ENCODE peak calls at places on chromosomes 12 and 14, in six cellular contexts. G, I, T, J, A and D are unnamed samples.

GRCh38 chr12:104582739-104583138 is 126.0 kb downstream of the CHST11 start:
- DNase-seq in G (no peak), I (no peak), T (no peak), J (no peak), A (no peak), D (no peak)

GRCh38 chr12:110923192-110923591 is 2.8 kb upstream of the MYL2 start:
- DNase-seq in G (no peak), I (no peak), T (no peak), J (no peak), A (no peak), D (no peak)

GRCh38 chr12:26563555-26563954 is 269.4 kb downstream of the ITPR2 start:
- DNase-seq in G (no peak), I (no peak), T (no peak), J (no peak), A (no peak), D (no peak)

GRCh38 chr12:64893961-64894360 is 69.5 kb downstream of the TBC1D30 start:
- DNase-seq in G (no peak), I (peak), T (no peak), J (peak), A (no peak), D (no peak)

GRCh38 chr14:92687681-92688433 is 60.6 kb downstream of the LGMN start:
- DNase-seq in G (peak), I (no peak), T (no peak), J (no peak), A (no peak), D (no peak)

GRCh38 chr12:96710127-96710745 is 196.8 kb upstream of the NEDD1 start:
- DNase-seq in G (peak), I (no peak), T (no peak), J (no peak), A (no peak), D (no peak)

GRCh38 chr12:57005980-57006808 is at the start of gene ZBTB39:
- DNase-seq in G (peak), I (peak), T (peak), J (no peak), A (peak), D (peak)

GRCh38 chr12:41552507-41553047 is 364.5 kb downstream of the PDZRN4 start:
- DNase-seq in G (no peak), I (no peak), T (no peak), J (no peak), A (no peak), D (no peak)

GRCh38 chr14:24307575-24308341 is at the start of gene CIDEB:
- DNase-seq in G (peak), I (peak), T (peak), J (peak), A (peak), D (peak)

GRCh38 chr12:98973395-98973794 is 328.3 kb downstream of the APAF1 start:
- DNase-seq in G (no peak), I (no peak), T (no peak), J (peak), A (no peak), D (no peak)

GRCh38 chr14:65949711-65950516 is 536.3 kb upstream of the CCDC196 start:
- DNase-seq in G (no peak), I (no peak), T (no peak), J (peak), A (peak), D (no peak)

GRCh38 chr12:74129702-74130101 is 407.9 kb upstream of the ATXN7L3B start:
- DNase-seq in G (no peak), I (no peak), T (no peak), J (peak), A (no peak), D (no peak)

GRCh38 chr12:108634225-108634795 is 616 bp upstream of the SELPLG start:
- DNase-seq in G (no peak), I (no peak), T (no peak), J (peak), A (peak), D (no peak)

GRCh38 chr12:4355843-4356327 is 23.6 kb downstream of the FGF23 start:
- DNase-seq in G (peak), I (peak), T (peak), J (peak), A (peak), D (peak)

GRCh38 chr14:51867753-51868152 is 7.3 kb downstream of the GNG2 start:
- DNase-seq in G (no peak), I (no peak), T (no peak), J (peak), A (no peak), D (no peak)

GRCh38 chr14:69882086-69882864 is 3.1 kb downstream of the SMOC1 start:
- DNase-seq in G (no peak), I (no peak), T (no peak), J (no peak), A (no peak), D (no peak)

GRCh38 chr14:71321556-71322315 is 414.5 kb downstream of the PCNX1 start:
- DNase-seq in G (no peak), I (no peak), T (no peak), J (peak), A (no peak), D (no peak)

GRCh38 chr14:83170165-83170564 is 1636.5 kb upstream of the SEL1L start:
- DNase-seq in G (no peak), I (no peak), T (no peak), J (no peak), A (no peak), D (no peak)

GRCh38 chr12:43063642-43064041 is 474.1 kb upstream of the PRICKLE1 start:
- DNase-seq in G (no peak), I (no peak), T (no peak), J (no peak), A (no peak), D (no peak)

GRCh38 chr12:78271546-78271945 is 440.9 kb downstream of the NAV3 start:
- DNase-seq in G (no peak), I (no peak), T (no peak), J (no peak), A (no peak), D (no peak)

GRCh38 chr12:100404769-100405407 is 48.0 kb downstream of the SLC17A8 start:
- DNase-seq in G (peak), I (peak), T (peak), J (peak), A (no peak), D (peak)

GRCh38 chr14:91310620-91311283 is 66.2 kb upstream of the GPR68 start:
- DNase-seq in G (no peak), I (no peak), T (no peak), J (no peak), A (peak), D (peak)

GRCh38 chr12:19437996-19438395 is 1.3 kb upstream of the AEBP2 start:
- DNase-seq in G (no peak), I (no peak), T (no peak), J (no peak), A (no peak), D (no peak)

GRCh38 chr12:2384533-2385328 is 331.9 kb downstream of the CACNA1C start:
- DNase-seq in G (no peak), I (no peak), T (no peak), J (no peak), A (no peak), D (no peak)

GRCh38 chr14:91177073-91177796 is 63.4 kb downstream of the DGLUCY start:
- DNase-seq in G (peak), I (peak), T (peak), J (peak), A (peak), D (peak)

GRCh38 chr12:112549031-112549430 is 130.3 kb downstream of the PTPN11 start:
- DNase-seq in G (peak), I (no peak), T (no peak), J (no peak), A (no peak), D (no peak)

GRCh38 chr14:23078692-23079116 is 16.2 kb downstream of the ACIN1 start:
- DNase-seq in G (no peak), I (peak), T (no peak), J (peak), A (no peak), D (no peak)

GRCh38 chr12:128387811-128388422 is 120.9 kb downstream of the TMEM132C start:
- DNase-seq in G (no peak), I (peak), T (no peak), J (no peak), A (no peak), D (no peak)

GRCh38 chr12:55653031-55653430 is 16.3 kb downstream of the OR10P1 start:
- DNase-seq in G (no peak), I (no peak), T (no peak), J (no peak), A (no peak), D (no peak)